ENCODE peak calls at places on chromosome 22, in five cellular contexts. One of them, this sample, is unnamed.

GRCh38 chr22:19743626-19744025 is 17.0 kb upstream of the TBX1 start:
- DNase-seq in H1: no peak
- DNase-seq in Peyer's patch: no peak
- DNase-seq in WERI-Rb-1: no peak
- DNase-seq in dorsolateral prefrontal cortex: no peak
- DNase-seq in this sample: no peak

GRCh38 chr22:38489142-38489541 is 17.0 kb downstream of the DDX17 start:
- DNase-seq in Peyer's patch: no peak
- DNase-seq in WERI-Rb-1: no peak
- DNase-seq in dorsolateral prefrontal cortex: no peak
- DNase-seq in H1: no peak
- DNase-seq in this sample: no peak

GRCh38 chr22:29907753-29908515 is 25.0 kb downstream of the MTMR3 start:
- DNase-seq in WERI-Rb-1: no peak
- DNase-seq in dorsolateral prefrontal cortex: peak
- DNase-seq in H1: no peak
- DNase-seq in Peyer's patch: peak
- DNase-seq in this sample: no peak

GRCh38 chr22:37183432-37184379 is 4.3 kb downstream of the C1QTNF6 start:
- DNase-seq in Peyer's patch: peak
- DNase-seq in H1: no peak
- DNase-seq in dorsolateral prefrontal cortex: no peak
- DNase-seq in WERI-Rb-1: peak
- DNase-seq in this sample: peak

GRCh38 chr22:33780761-33781160 is 139.5 kb downstream of the LARGE1 start:
- DNase-seq in Peyer's patch: no peak
- DNase-seq in H1: no peak
- DNase-seq in WERI-Rb-1: no peak
- DNase-seq in dorsolateral prefrontal cortex: no peak
- DNase-seq in this sample: no peak

GRCh38 chr22:32926600-32926999 is 125.1 kb downstream of the TIMP3 start:
- DNase-seq in H1: peak
- DNase-seq in dorsolateral prefrontal cortex: no peak
- DNase-seq in WERI-Rb-1: peak
- DNase-seq in Peyer's patch: peak
- DNase-seq in this sample: peak

GRCh38 chr22:44824271-44824670 is 71.9 kb downstream of the ARHGAP8 start:
- DNase-seq in H1: no peak
- DNase-seq in Peyer's patch: no peak
- DNase-seq in WERI-Rb-1: no peak
- DNase-seq in dorsolateral prefrontal cortex: no peak
- DNase-seq in this sample: no peak

GRCh38 chr22:40592352-40593113 is 44.0 kb downstream of the MRTFA start:
- DNase-seq in WERI-Rb-1: no peak
- DNase-seq in H1: no peak
- DNase-seq in Peyer's patch: no peak
- DNase-seq in dorsolateral prefrontal cortex: no peak
- DNase-seq in this sample: no peak

GRCh38 chr22:47200273-47201051 is 438.0 kb downstream of the TBC1D22A start:
- DNase-seq in Peyer's patch: no peak
- DNase-seq in dorsolateral prefrontal cortex: no peak
- DNase-seq in WERI-Rb-1: no peak
- DNase-seq in H1: peak
- DNase-seq in this sample: no peak

GRCh38 chr22:44871782-44872181 is 119.4 kb downstream of the ARHGAP8 start:
- DNase-seq in WERI-Rb-1: no peak
- DNase-seq in Peyer's patch: no peak
- DNase-seq in H1: no peak
- DNase-seq in dorsolateral prefrontal cortex: no peak
- DNase-seq in this sample: no peak

GRCh38 chr22:29310863-29311339 is 4.5 kb downstream of the GAS2L1 start:
- DNase-seq in Peyer's patch: peak
- DNase-seq in dorsolateral prefrontal cortex: peak
- DNase-seq in WERI-Rb-1: peak
- DNase-seq in H1: peak
- DNase-seq in this sample: peak

GRCh38 chr22:41398921-41399320 is 17.2 kb downstream of the TEF start:
- DNase-seq in dorsolateral prefrontal cortex: no peak
- DNase-seq in Peyer's patch: no peak
- DNase-seq in H1: no peak
- DNase-seq in WERI-Rb-1: no peak
- DNase-seq in this sample: no peak

GRCh38 chr22:30445438-30445936 is 19.9 kb downstream of the MTFP1 start:
- DNase-seq in dorsolateral prefrontal cortex: no peak
- DNase-seq in Peyer's patch: no peak
- DNase-seq in H1: no peak
- DNase-seq in WERI-Rb-1: no peak
- DNase-seq in this sample: no peak

GRCh38 chr22:45358127-45358526 is 48.4 kb downstream of the FAM118A start:
- DNase-seq in WERI-Rb-1: no peak
- DNase-seq in H1: no peak
- DNase-seq in dorsolateral prefrontal cortex: no peak
- DNase-seq in Peyer's patch: no peak
- DNase-seq in this sample: no peak

GRCh38 chr22:20171288-20172037 is 20.6 kb upstream of the CCDC188 start:
- DNase-seq in Peyer's patch: no peak
- DNase-seq in H1: no peak
- DNase-seq in dorsolateral prefrontal cortex: no peak
- DNase-seq in WERI-Rb-1: no peak
- DNase-seq in this sample: no peak

GRCh38 chr22:30889996-30890480 is 78.5 kb downstream of the MORC2 start:
- DNase-seq in dorsolateral prefrontal cortex: no peak
- DNase-seq in WERI-Rb-1: no peak
- DNase-seq in Peyer's patch: peak
- DNase-seq in H1: peak
- DNase-seq in this sample: no peak

GRCh38 chr22:31139866-31140716 is at the start of gene PLA2G3:
- DNase-seq in H1: peak
- DNase-seq in Peyer's patch: no peak
- DNase-seq in WERI-Rb-1: no peak
- DNase-seq in dorsolateral prefrontal cortex: peak
- DNase-seq in this sample: peak

GRCh38 chr22:31488988-31489617 is 539 bp downstream of the EIF4ENIF1 start:
- DNase-seq in Peyer's patch: peak
- DNase-seq in H1: peak
- DNase-seq in dorsolateral prefrontal cortex: peak
- DNase-seq in WERI-Rb-1: peak
- DNase-seq in this sample: peak

GRCh38 chr22:36218648-36219047 is 17.0 kb upstream of the APOL4 start:
- DNase-seq in WERI-Rb-1: no peak
- DNase-seq in dorsolateral prefrontal cortex: no peak
- DNase-seq in Peyer's patch: no peak
- DNase-seq in H1: no peak
- DNase-seq in this sample: no peak

DNA sequence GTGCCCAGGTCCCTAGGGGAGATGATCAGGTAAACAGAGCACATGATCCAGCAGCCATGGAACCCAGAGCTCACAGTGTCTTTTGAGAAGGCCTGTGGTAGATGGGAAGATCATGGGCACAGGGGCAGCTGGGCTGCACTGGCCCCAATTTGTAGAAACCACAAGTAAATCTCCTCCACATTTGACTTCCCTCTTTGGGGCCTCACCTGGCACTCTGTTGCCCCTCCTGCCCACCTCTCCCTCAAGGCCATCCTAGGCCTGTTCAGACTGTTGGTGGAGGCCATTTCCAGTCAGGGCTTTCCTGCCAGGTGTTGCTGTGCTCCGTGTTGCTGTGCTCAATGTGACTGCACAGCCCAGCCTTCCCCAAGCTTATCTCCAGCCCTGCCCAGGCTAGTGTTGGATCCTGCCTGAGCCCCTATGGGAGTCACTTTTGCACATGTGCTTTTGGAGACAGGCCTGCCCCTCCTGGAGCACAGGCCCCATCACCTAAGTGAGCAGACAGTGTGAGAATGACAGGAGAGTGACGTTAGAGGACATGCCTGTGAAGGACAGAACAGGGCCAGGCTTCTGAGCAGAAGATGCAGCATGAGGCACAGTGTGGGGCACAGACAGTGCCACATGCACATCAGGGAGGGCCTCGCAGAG is 36.7 kb upstream of the SUSD2 start:
- DNase-seq in H1: no peak
- DNase-seq in WERI-Rb-1: no peak
- DNase-seq in dorsolateral prefrontal cortex: no peak
- DNase-seq in Peyer's patch: no peak
- DNase-seq in this sample: no peak
- TF ChIP-seq CTCF in H1: no peak
- TF ChIP-seq CTCF in WERI-Rb-1: no peak
- TF ChIP-seq CTCF in dorsolateral prefrontal cortex: no peak
- TF ChIP-seq CTCF in Peyer's patch: no peak
- TF ChIP-seq CTCF in this sample: no peak

GRCh38 chr22:42877597-42878340 is 20.7 kb upstream of the ARFGAP3 start:
- DNase-seq in H1: no peak
- DNase-seq in dorsolateral prefrontal cortex: no peak
- DNase-seq in WERI-Rb-1: no peak
- DNase-seq in Peyer's patch: no peak
- DNase-seq in this sample: no peak

GRCh38 chr22:42878561-42879305 is 21.7 kb upstream of the ARFGAP3 start:
- DNase-seq in dorsolateral prefrontal cortex: no peak
- DNase-seq in WERI-Rb-1: no peak
- DNase-seq in Peyer's patch: no peak
- DNase-seq in H1: no peak
- DNase-seq in this sample: no peak

GRCh38 chr22:42876041-42876440 is 19.0 kb upstream of the ARFGAP3 start:
- DNase-seq in dorsolateral prefrontal cortex: no peak
- DNase-seq in Peyer's patch: no peak
- DNase-seq in H1: no peak
- DNase-seq in WERI-Rb-1: no peak
- DNase-seq in this sample: no peak

GRCh38 chr22:42879371-42880021 is 22.4 kb upstream of the ARFGAP3 start:
- DNase-seq in WERI-Rb-1: no peak
- DNase-seq in Peyer's patch: no peak
- DNase-seq in dorsolateral prefrontal cortex: no peak
- DNase-seq in H1: no peak
- DNase-seq in this sample: no peak

DNA sequence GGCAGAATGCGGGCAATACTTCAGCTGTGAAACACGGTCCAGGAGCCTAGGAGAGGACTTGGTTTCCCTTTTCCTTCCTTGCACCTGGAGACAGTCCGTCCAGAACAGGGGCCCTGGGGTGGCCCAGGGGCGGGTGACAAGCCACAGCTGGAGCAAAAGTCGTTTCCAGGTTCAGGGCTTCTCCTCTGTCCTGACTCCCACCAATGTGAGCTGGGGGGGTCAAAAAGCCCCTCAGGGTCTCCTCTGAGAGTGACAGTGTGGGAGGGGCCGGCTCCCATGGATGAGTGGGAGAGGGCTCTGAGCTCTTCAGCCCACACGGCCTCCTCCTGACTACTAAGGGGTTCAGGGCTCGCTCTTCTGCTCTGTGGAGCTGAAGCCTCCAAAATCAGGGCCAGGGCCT is 20.1 kb upstream of the ARFGAP3 start:
- DNase-seq in dorsolateral prefrontal cortex: no peak
- DNase-seq in WERI-Rb-1: no peak
- DNase-seq in H1: no peak
- DNase-seq in Peyer's patch: no peak
- DNase-seq in this sample: no peak
- TF ChIP-seq CTCF in dorsolateral prefrontal cortex: no peak
- TF ChIP-seq CTCF in WERI-Rb-1: no peak
- TF ChIP-seq CTCF in H1: no peak
- TF ChIP-seq CTCF in Peyer's patch: no peak
- TF ChIP-seq CTCF in this sample: no peak

DNA sequence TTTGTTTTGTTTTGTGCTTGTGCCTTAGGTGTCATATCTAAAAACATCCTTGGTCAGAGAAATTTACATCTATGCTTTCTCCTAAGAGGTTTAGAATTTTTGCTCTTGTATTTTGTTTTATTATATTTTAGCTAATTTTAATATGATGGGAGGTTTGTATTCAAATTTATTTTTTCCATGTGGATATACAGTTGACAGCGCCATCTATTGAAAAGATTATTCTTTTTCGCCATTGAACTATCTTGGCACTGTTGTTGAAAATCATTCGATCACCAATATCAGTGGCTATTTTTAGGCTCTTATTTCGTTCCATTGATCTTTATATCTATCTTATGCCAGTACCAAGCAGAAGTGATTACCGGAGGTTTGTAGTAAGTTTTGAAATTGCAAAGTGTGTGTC is 510.3 kb downstream of the BRD1 start:
- DNase-seq in dorsolateral prefrontal cortex: no peak
- DNase-seq in H1: no peak
- DNase-seq in WERI-Rb-1: no peak
- DNase-seq in Peyer's patch: no peak
- DNase-seq in this sample: no peak
- TF ChIP-seq CTCF in dorsolateral prefrontal cortex: peak
- TF ChIP-seq CTCF in H1: no peak
- TF ChIP-seq CTCF in WERI-Rb-1: no peak
- TF ChIP-seq CTCF in Peyer's patch: no peak
- TF ChIP-seq CTCF in this sample: no peak

GRCh38 chr22:22693531-22693884 is 49.1 kb downstream of the GGTLC2 start:
- DNase-seq in WERI-Rb-1: no peak
- DNase-seq in H1: no peak
- DNase-seq in dorsolateral prefrontal cortex: no peak
- DNase-seq in Peyer's patch: peak
- DNase-seq in this sample: no peak

GRCh38 chr22:22691055-22691454 is 46.6 kb downstream of the GGTLC2 start:
- DNase-seq in WERI-Rb-1: no peak
- DNase-seq in H1: no peak
- DNase-seq in dorsolateral prefrontal cortex: no peak
- DNase-seq in Peyer's patch: no peak
- DNase-seq in this sample: no peak

GRCh38 chr22:22694106-22694505 is 49.7 kb downstream of the GGTLC2 start:
- DNase-seq in dorsolateral prefrontal cortex: no peak
- DNase-seq in H1: no peak
- DNase-seq in Peyer's patch: peak
- DNase-seq in WERI-Rb-1: no peak
- DNase-seq in this sample: no peak

GRCh38 chr22:22692707-22693530 is 48.5 kb downstream of the GGTLC2 start:
- DNase-seq in WERI-Rb-1: peak
- DNase-seq in dorsolateral prefrontal cortex: no peak
- DNase-seq in Peyer's patch: peak
- DNase-seq in H1: peak
- DNase-seq in this sample: peak

DNA sequence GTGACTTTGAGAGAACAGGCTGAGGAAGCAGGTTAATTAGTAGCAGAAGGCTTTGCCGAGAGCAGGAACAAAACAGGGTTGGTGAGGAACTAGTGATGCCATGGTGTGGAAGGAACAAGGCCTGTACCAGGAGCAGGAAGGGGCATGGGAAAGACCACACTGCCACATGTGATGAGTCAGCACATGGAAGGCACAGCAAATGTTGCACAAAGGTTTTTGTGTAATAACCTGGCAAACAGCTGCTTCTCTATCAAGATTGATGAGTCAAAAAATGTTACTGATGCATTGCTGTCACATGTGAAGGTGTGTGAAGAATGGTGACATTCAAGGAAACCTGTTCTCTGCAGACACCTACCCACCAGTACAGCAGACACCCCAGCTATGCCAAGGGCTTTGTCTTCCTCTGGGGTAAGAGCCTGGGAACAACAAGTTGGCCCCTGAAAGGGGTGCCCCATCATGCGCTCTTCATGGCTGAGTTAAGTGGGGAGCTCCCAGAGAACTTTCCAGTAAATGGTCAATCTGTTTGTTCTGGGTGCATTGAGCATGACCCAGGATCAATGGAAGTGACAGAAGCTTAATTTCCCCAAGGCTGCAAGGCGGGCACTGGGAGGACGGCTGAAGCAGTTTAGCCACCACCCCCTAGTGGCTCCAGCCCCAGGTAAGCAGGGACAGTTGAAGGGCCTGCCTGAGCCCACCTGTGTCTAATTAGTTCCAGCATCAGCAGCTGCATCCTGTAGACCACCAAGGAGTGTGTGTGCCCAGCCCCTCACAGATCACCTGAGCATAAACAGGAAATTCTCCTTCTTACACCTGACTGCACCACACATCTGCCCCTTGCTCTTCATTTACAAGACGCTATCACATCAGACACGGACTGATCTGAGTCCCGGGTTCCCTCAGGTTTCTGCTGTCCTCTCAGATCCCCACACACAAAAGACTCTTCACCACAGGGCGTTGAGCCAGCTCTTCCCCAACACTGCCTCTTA is 47.6 kb downstream of the GGTLC2 start:
- DNase-seq in WERI-Rb-1: no peak
- DNase-seq in H1: no peak
- DNase-seq in dorsolateral prefrontal cortex: no peak
- DNase-seq in Peyer's patch: peak
- DNase-seq in this sample: no peak
- TF ChIP-seq CTCF in WERI-Rb-1: no peak
- TF ChIP-seq CTCF in H1: no peak
- TF ChIP-seq CTCF in dorsolateral prefrontal cortex: no peak
- TF ChIP-seq CTCF in Peyer's patch: no peak
- TF ChIP-seq CTCF in this sample: no peak